ENCODE peak calls at places on chromosomes 11 and 22, in seven cellular contexts. Y is ovary, R is epithelial cell of esophagus, C is adrenal gland, E is fibroblast of villous mesenchyme, D is fibroblast of lung, O is cardiac muscle cell. X is an unnamed sample.

GRCh38 chr22:32684822-32685187 is 116.7 kb upstream of the TIMP3 start:
- DNase-seq in Y (no peak), R (no peak), C (no peak), E (peak), D (peak), O (no peak), X (no peak)

GRCh38 chr11:112881461-112881860 is 79.8 kb upstream of the NCAM1 start:
- DNase-seq in Y (peak), R (peak), C (peak), E (peak), D (peak), O (peak), X (peak)

GRCh38 chr22:39898997-39899396 is 1.9 kb upstream of the GRAP2 start:
- DNase-seq in Y (no peak), R (no peak), C (no peak), E (no peak), D (no peak), O (peak), X (no peak)

GRCh38 chr22:43974028-43974545 is 18.8 kb downstream of the SAMM50 start:
- DNase-seq in Y (no peak), R (no peak), C (no peak), E (no peak), D (no peak), O (no peak), X (no peak)

GRCh38 chr11:123654566-123655081 is at the start of gene SCN3B:
- DNase-seq in Y (peak), R (peak), C (peak), E (peak), D (peak), O (peak), X (peak)

GRCh38 chr11:9990221-9990973 is 303.6 kb downstream of the SBF2 start:
- DNase-seq in Y (no peak), R (no peak), C (no peak), E (peak), D (peak), O (no peak), X (no peak)

GRCh38 chr11:288328-289144 is at the start of gene PGGHG:
- DNase-seq in Y (peak), R (peak), C (peak), E (peak), D (no peak), O (peak), X (peak)

GRCh38 chr22:43546186-43546585 is 134.4 kb downstream of the MPPED1 start:
- DNase-seq in Y (no peak), R (no peak), C (no peak), E (no peak), D (no peak), O (no peak), X (no peak)

GRCh38 chr11:22657101-22657694 is 9.2 kb upstream of the GAS2 start:
- DNase-seq in Y (no peak), R (no peak), C (no peak), E (no peak), D (no peak), O (peak), X (no peak)

DNA sequence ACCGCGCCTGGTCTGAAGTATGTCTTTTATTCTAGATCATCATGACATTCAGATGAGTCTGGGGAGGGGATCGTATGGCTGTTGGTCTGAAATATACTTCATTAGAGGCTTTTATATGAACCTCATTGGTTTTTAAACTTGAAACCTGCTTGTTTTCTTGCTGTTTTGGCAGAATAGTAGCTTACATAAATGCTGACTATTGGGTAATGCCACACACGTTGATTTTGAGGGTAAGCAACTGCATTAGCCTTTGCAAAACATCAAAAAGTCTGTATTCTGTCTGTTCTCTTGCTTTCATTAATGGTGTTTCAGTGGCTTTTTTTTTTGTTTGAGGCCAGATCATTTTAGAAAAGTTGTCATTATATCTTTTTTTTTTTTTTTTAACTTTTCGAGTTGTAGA is 14.2 kb downstream of the PPME1 start:
- DNase-seq in Y (no peak), R (no peak), C (no peak), E (peak), D (peak), O (no peak), X (no peak)
- H3K4me3 ChIP-seq in Y (no peak), R (no peak), C (no peak), E (no peak), D (no peak), O (no peak), X (no peak)

GRCh38 chr11:101126551-101127347 is 2.9 kb downstream of the PGR start:
- DNase-seq in Y (peak), R (no peak), C (peak), E (peak), D (peak), O (peak), X (peak)

GRCh38 chr11:101127699-101128570 is 1.7 kb downstream of the PGR start:
- DNase-seq in Y (peak), R (no peak), C (peak), E (peak), D (peak), O (peak), X (peak)

GRCh38 chr11:101129203-101129943 is at the start of gene PGR:
- DNase-seq in Y (peak), R (no peak), C (peak), E (peak), D (peak), O (peak), X (peak)

GRCh38 chr11:101127348-101127698 is 2.3 kb downstream of the PGR start:
- DNase-seq in Y (peak), R (no peak), C (peak), E (peak), D (peak), O (peak), X (peak)

GRCh38 chr11:101128571-101129202 is 926 bp downstream of the PGR start:
- DNase-seq in Y (peak), R (no peak), C (no peak), E (peak), D (no peak), O (peak), X (no peak)
- H3K4me3 ChIP-seq in Y (peak), R (no peak), C (peak), E (peak), D (peak), O (peak), X (no peak)

DNA sequence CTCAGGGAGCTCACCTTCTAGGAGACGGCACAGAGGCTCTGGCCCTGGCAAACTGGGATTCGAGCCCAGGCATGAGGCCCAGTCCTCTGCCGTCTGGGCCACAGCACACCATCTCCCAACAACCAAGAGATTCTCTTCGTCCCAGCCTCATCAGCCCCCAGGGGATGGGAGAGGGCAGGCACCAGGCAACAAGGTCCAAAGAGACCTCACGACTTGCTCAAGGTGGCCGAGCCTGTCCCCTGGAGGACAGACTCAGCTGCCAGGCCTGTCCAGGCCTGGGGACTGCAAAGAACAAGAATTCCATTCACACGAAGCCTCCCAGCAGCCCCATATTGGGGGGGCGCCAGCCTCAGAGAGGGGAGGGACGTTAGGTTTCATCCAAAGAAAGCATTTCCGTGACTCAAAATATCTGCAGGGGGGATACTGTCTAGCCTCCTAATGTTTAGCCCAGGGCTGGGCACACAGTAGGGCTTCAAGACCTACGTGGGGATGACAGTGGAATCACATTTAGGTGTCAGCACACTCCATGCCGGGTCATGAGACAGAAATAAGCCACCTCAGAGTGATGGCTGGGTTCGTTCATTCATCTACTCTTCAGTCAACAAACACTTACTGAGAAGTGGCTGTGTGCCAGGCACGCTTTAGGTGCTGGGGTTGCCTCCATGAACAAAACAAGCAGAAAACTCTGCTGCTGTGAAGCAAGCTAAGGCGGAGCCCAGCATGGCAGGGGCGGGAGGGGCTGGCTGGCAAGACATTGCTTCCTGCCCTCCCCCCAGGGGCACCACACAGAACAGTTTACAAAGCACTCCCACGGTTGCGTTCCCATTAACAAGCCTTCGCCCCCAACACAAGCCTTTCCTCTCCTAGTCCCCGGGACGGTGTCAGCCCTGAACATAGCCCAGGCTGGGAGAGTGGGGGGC is 1.2 kb downstream of the CARNS1 start:
- DNase-seq in Y (no peak), R (peak), C (no peak), E (no peak), D (peak), O (no peak), X (peak)
- H3K4me3 ChIP-seq in Y (no peak), R (no peak), C (no peak), E (no peak), D (no peak), O (no peak), X (no peak)

GRCh38 chr11:28808771-28809170 is 700.6 kb downstream of the METTL15 start:
- DNase-seq in Y (no peak), R (peak), C (no peak), E (no peak), D (no peak), O (no peak), X (no peak)
- H3K4me3 ChIP-seq in Y (no peak), R (no peak), C (no peak), E (no peak), D (no peak), O (no peak), X (no peak)

GRCh38 chr22:19892925-19893324 is 38.3 kb upstream of the GNB1L start:
- DNase-seq in Y (no peak), R (no peak), C (no peak), E (peak), D (no peak), O (no peak), X (no peak)
- H3K4me3 ChIP-seq in Y (no peak), R (no peak), C (no peak), E (no peak), D (no peak), O (no peak), X (no peak)